ENCODE peak calls at places on chromosomes 4 and X, in seven cellular contexts. H is kidney epithelial cell, Z is ascending aorta, P is sigmoid colon, G is heart left ventricle, D is lung, O is BJ. S is an unnamed sample.

GRCh38 chr4:23866450-23866849 is 23.4 kb downstream of the PPARGC1A start:
- DNase-seq in H (no peak), Z (no peak), P (no peak), G (no peak), D (no peak), O (no peak), S (no peak)

GRCh38 chr4:140556372-140557085 is 12.2 kb downstream of the UCP1 start:
- DNase-seq in H (no peak), Z (no peak), P (no peak), G (no peak), D (no peak), O (no peak), S (no peak)

GRCh38 chr4:29423836-29424721 is 1296.1 kb upstream of the PCDH7 start:
- DNase-seq in H (peak; percentile 52), Z (no peak), P (no peak), G (no peak), D (no peak), O (peak; percentile 46), S (no peak)

GRCh38 chr4:28822163-28822562 is 1898.0 kb upstream of the PCDH7 start:
- DNase-seq in H (no peak), Z (no peak), P (no peak), G (no peak), D (no peak), O (no peak), S (no peak)

GRCh38 chrX:119759333-119759766 is 962 bp downstream of the SOWAHD start:
- DNase-seq in H (no peak), Z (no peak), P (no peak), G (no peak), D (no peak), O (no peak), S (no peak)

GRCh38 chrX:39975094-39975865 is 122.5 kb downstream of the BCOR start:
- DNase-seq in H (no peak), Z (no peak), P (no peak), G (no peak), D (no peak), O (no peak), S (no peak)

GRCh38 chr4:37671072-37671471 is 15.1 kb downstream of the RELL1 start:
- DNase-seq in H (no peak), Z (no peak), P (no peak), G (no peak), D (no peak), O (no peak), S (no peak)

GRCh38 chrX:114451397-114451796 is 132.5 kb upstream of the HTR2C start:
- DNase-seq in H (no peak), Z (no peak), P (no peak), G (no peak), D (no peak), O (no peak), S (no peak)

GRCh38 chr4:38669233-38669632 is 5.2 kb downstream of the KLF3 start:
- DNase-seq in H (no peak), Z (no peak), P (no peak), G (no peak), D (no peak), O (no peak), S (no peak)

GRCh38 chr4:104860227-104861123 is 286.2 kb upstream of the TET2 start:
- DNase-seq in H (peak; percentile 12), Z (peak; percentile 70), P (peak; percentile 67), G (no peak), D (peak; percentile 67), O (peak; percentile 3), S (no peak)

GRCh38 chr4:80136238-80136637 is 61.1 kb upstream of the PRDM8 start:
- DNase-seq in H (no peak), Z (no peak), P (no peak), G (no peak), D (no peak), O (no peak), S (no peak)

GRCh38 chr4:2412885-2413716 is 5.3 kb downstream of the ZFYVE28 start:
- DNase-seq in H (peak; percentile 87), Z (peak; percentile 92), P (peak; percentile 87), G (peak; percentile 88), D (peak; percentile 76), O (peak; percentile 54), S (peak; percentile 64)
- TF ChIP-seq CTCF in H (peak; percentile 75), Z (peak; percentile 39), P (peak; percentile 32), G (peak; percentile 30), D (peak; percentile 2), O (peak; percentile 73), S (peak; percentile 54)

GRCh38 chr4:10977534-10977933 is 293.0 kb upstream of the CLNK start:
- DNase-seq in H (no peak), Z (no peak), P (no peak), G (no peak), D (no peak), O (no peak), S (no peak)

GRCh38 chr4:10971800-10972398 is 287.3 kb upstream of the CLNK start:
- DNase-seq in H (no peak), Z (no peak), P (no peak), G (no peak), D (no peak), O (no peak), S (no peak)

GRCh38 chr4:10979032-10979431 is 294.5 kb upstream of the CLNK start:
- DNase-seq in H (no peak), Z (no peak), P (no peak), G (no peak), D (no peak), O (no peak), S (no peak)

DNA sequence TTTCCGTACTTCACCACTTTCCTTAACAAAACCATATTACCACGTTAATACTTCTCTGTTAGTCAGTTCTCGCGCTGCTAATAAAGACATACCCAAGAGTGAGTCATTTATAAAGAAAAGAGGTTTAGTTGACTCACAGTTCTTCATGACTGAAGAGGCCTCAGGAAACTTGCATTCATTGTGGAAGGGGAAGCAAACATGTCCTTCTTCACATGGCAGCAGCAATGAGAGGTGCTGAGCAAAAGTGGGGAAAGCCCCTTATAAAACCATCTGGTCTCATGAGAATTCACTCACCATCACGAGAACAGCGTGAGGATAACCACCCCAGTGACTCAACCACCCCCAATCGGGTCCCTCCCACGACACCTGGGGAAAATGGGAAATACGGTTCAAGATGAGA is 289.8 kb upstream of the CLNK start:
- DNase-seq in H (no peak), Z (no peak), P (no peak), G (no peak), D (no peak), O (no peak), S (no peak)
- H3K4me3 ChIP-seq in H (no peak overlapping the region), Z (no peak overlapping the region), P (no peak overlapping the region), G (no peak overlapping the region), D (no peak overlapping the region), O (no peak overlapping the region), S (no peak overlapping the region)

GRCh38 chr4:1514612-1515011 is 108.4 kb upstream of the NKX1-1 start:
- DNase-seq in H (no peak), Z (no peak), P (no peak), G (no peak), D (no peak), O (no peak), S (no peak)

GRCh38 chr4:1513936-1514483 is 107.8 kb upstream of the NKX1-1 start:
- DNase-seq in H (no peak), Z (no peak), P (no peak), G (no peak), D (no peak), O (no peak), S (no peak)

GRCh38 chr4:1511441-1512041 is 105.3 kb upstream of the NKX1-1 start:
- DNase-seq in H (no peak), Z (no peak), P (no peak), G (peak; percentile 62), D (no peak), O (no peak), S (no peak)

GRCh38 chr4:1512081-1512737 is 106.0 kb upstream of the NKX1-1 start:
- DNase-seq in H (no peak), Z (no peak), P (no peak), G (no peak), D (no peak), O (no peak), S (no peak)

GRCh38 chr4:1512738-1513660 is 106.8 kb upstream of the NKX1-1 start:
- DNase-seq in H (no peak), Z (no peak), P (no peak), G (peak; percentile 67), D (no peak), O (no peak), S (no peak)
- TF ChIP-seq CTCF in H (no peak), Z (no peak), P (no peak), G (peak; percentile 63), D (peak; percentile 32), O (peak; percentile 18), S (peak; percentile 60)

DNA sequence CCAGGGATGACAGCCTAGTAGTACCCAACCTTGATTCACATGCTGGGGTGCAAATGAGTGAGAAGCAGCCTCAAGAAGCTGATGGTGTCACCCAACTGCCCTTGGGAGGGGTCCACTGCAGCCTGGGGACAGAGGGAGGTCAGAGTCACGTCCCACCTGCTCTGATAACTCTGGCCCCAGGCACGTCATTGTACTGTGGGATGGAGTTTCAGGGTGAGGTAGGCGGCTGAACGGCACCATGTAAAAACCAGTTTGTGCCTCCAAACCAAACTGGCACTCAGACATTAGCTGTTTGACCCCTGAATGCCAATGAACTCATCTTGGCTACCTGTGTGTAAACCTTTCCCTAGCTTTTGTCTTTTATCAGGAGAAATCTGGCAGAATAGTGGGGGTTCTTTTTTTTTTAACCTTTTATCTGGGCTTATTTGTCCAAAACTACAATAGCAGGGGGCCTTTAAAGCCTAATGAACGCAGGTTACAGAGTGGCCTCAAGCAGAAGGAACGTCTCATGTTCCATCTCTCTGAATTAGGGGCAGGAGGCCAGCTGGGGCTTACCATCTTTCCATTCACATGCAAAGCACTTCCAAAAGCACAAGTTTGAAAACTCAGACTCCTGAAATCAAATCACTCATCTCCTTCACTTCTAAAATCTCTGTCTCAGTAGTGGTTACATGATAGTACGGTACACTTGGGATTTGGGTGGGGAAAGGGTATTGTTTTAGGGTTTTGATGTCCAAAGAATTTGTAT is 89.4 kb downstream of the IRF2 start:
- DNase-seq in H (no peak), Z (no peak), P (no peak), G (no peak), D (no peak), O (no peak), S (no peak)
- H3K4me3 ChIP-seq in H (no peak overlapping the region), Z (peak overlapping the region; percentile 55), P (no peak overlapping the region), G (no peak overlapping the region), D (no peak overlapping the region), O (peak overlapping the region; percentile 2), S (no peak overlapping the region)

DNA sequence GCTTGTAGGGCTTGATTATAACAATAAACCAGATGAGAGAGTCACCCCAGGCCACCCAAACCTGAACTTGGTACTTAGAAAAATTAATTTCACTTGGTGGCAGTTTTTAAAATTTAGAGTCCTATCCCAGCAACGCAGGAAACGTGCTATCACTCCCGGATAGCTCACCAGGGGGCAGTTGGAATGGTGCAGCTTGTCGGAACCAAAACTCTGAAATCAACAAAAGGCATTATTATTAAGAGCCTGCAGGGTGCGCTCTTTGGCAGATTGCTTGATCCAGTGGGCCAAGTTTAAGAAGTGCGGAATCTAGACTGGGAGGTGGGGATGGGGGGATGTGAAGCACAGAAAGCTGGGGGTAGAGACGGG is 2.4 kb downstream of the FRAS1 start:
- DNase-seq in H (peak; percentile 57), Z (no peak), P (peak; percentile 70), G (no peak), D (peak; percentile 57), O (peak; percentile 37), S (no peak)
- TF ChIP-seq CTCF in H (peak; percentile 85), Z (peak; percentile 36), P (peak; percentile 65), G (peak; percentile 52), D (peak; percentile 18), O (peak; percentile 80), S (peak; percentile 57)